ENCODE peak calls at places on chromosomes 12 and 14, in ten cellular contexts. P, K, T, Y, W, R, V, D, M and I are unnamed samples.

GRCh38 chr12:25423355-25423754 is 129.7 kb downstream of the LMNTD1 start:
- DNase-seq in P (no peak), K (no peak), T (no peak), Y (no peak), W (no peak), R (no peak), V (peak), D (no peak), M (no peak), I (no peak)

GRCh38 chr12:6626654-6627283 is 9.0 kb downstream of the LPAR5 start:
- DNase-seq in P (no peak), K (no peak), T (no peak), Y (no peak), W (no peak), R (no peak), V (no peak), D (peak), M (no peak), I (peak)

GRCh38 chr14:28142400-28143015 is 624.1 kb upstream of the FOXG1 start:
- DNase-seq in P (no peak), K (no peak), T (no peak), Y (no peak), W (no peak), R (no peak), V (no peak), D (no peak), M (no peak), I (no peak)

GRCh38 chr12:106138646-106139421 is at the start of gene NUAK1:
- DNase-seq in P (no peak), K (peak), T (no peak), Y (peak), W (peak), R (no peak), V (peak), D (peak), M (no peak), I (no peak)

GRCh38 chr12:74145328-74145727 is 392.3 kb upstream of the ATXN7L3B start:
- DNase-seq in P (no peak), K (no peak), T (no peak), Y (no peak), W (no peak), R (no peak), V (no peak), D (no peak), M (no peak), I (no peak)

GRCh38 chr12:120367252-120367923 is 1.6 kb downstream of the MSI1 start:
- DNase-seq in P (no peak), K (no peak), T (no peak), Y (no peak), W (no peak), R (no peak), V (no peak), D (no peak), M (no peak), I (no peak)

GRCh38 chr12:102061096-102061555 is 665 bp downstream of the WASHC3 start:
- DNase-seq in P (no peak), K (no peak), T (no peak), Y (peak), W (no peak), R (no peak), V (no peak), D (peak), M (peak), I (peak)

GRCh38 chr12:1697253-1697652 is 6.4 kb downstream of the ADIPOR2 start:
- DNase-seq in P (no peak), K (no peak), T (no peak), Y (no peak), W (no peak), R (no peak), V (no peak), D (no peak), M (no peak), I (no peak)

GRCh38 chr12:132393991-132394949 is 64.9 kb upstream of the GALNT9 start:
- DNase-seq in P (no peak), K (no peak), T (no peak), Y (no peak), W (peak), R (no peak), V (no peak), D (no peak), M (no peak), I (no peak)

GRCh38 chr12:100348657-100349454 is 8.0 kb upstream of the SLC17A8 start:
- DNase-seq in P (no peak), K (no peak), T (no peak), Y (peak), W (no peak), R (no peak), V (no peak), D (peak), M (no peak), I (peak)

GRCh38 chr12:16669756-16670155 is 63.8 kb upstream of the LMO3 start:
- DNase-seq in P (no peak), K (no peak), T (no peak), Y (no peak), W (no peak), R (no peak), V (no peak), D (no peak), M (no peak), I (no peak)

GRCh38 chr12:8549381-8549780 is 8.7 kb upstream of the CLEC4E start:
- DNase-seq in P (no peak), K (no peak), T (no peak), Y (no peak), W (no peak), R (no peak), V (no peak), D (no peak), M (no peak), I (no peak)

GRCh38 chr14:78245238-78245637 is 75.1 kb downstream of the NRXN3 start:
- DNase-seq in P (no peak), K (no peak), T (no peak), Y (no peak), W (no peak), R (no peak), V (no peak), D (no peak), M (no peak), I (no peak)

GRCh38 chr14:67487937-67488893 is at the start of gene TMEM229B:
- DNase-seq in P (peak), K (no peak), T (no peak), Y (no peak), W (no peak), R (peak), V (peak), D (peak), M (peak), I (peak)

GRCh38 chr12:106309671-106310313 is 7.3 kb downstream of the TCP11L2 start:
- DNase-seq in P (no peak), K (peak), T (no peak), Y (peak), W (no peak), R (no peak), V (no peak), D (no peak), M (no peak), I (no peak)

GRCh38 chr14:66444271-66444987 is 41.7 kb upstream of the CCDC196 start:
- DNase-seq in P (no peak), K (no peak), T (no peak), Y (peak), W (no peak), R (no peak), V (peak), D (no peak), M (no peak), I (no peak)

GRCh38 chr12:2544213-2544612 is 250.6 kb upstream of the FKBP4 start:
- DNase-seq in P (no peak), K (no peak), T (no peak), Y (no peak), W (no peak), R (no peak), V (no peak), D (no peak), M (no peak), I (no peak)

GRCh38 chr12:78473136-78473535 is 391.4 kb upstream of the SYT1 start:
- DNase-seq in P (no peak), K (peak), T (no peak), Y (peak), W (no peak), R (no peak), V (no peak), D (no peak), M (no peak), I (no peak)

GRCh38 chr14:105935384-105935783 is 409.0 kb downstream of the TMEM121 start:
- DNase-seq in P (no peak), K (no peak), T (no peak), Y (no peak), W (no peak), R (no peak), V (no peak), D (no peak), M (no peak), I (no peak)

GRCh38 chr12:94832780-94833760 is 170.4 kb downstream of the NDUFA12 start:
- DNase-seq in P (no peak), K (no peak), T (no peak), Y (peak), W (no peak), R (no peak), V (peak), D (no peak), M (no peak), I (no peak)

GRCh38 chr14:72891666-72892102 is 2.2 kb downstream of the DPF3 start:
- DNase-seq in P (no peak), K (no peak), T (no peak), Y (no peak), W (no peak), R (no peak), V (no peak), D (no peak), M (no peak), I (no peak)

GRCh38 chr12:122659579-122659978 is 43.6 kb downstream of the HCAR2 start:
- DNase-seq in P (no peak), K (no peak), T (no peak), Y (no peak), W (no peak), R (no peak), V (peak), D (no peak), M (no peak), I (no peak)

GRCh38 chr12:116735951-116736599 is 1.8 kb downstream of the SPRING1 start:
- DNase-seq in P (no peak), K (no peak), T (no peak), Y (no peak), W (no peak), R (no peak), V (peak), D (no peak), M (no peak), I (no peak)

GRCh38 chr12:57173089-57173488 is 25.7 kb upstream of the LRP1-AS start:
- DNase-seq in P (no peak), K (no peak), T (no peak), Y (no peak), W (no peak), R (peak), V (no peak), D (peak), M (no peak), I (peak)

GRCh38 chr14:95365401-95365800 is 45.7 kb upstream of the CLMN start:
- DNase-seq in P (no peak), K (no peak), T (no peak), Y (no peak), W (no peak), R (no peak), V (no peak), D (no peak), M (no peak), I (no peak)

GRCh38 chr12:68222336-68222735 is 3.3 kb downstream of the IL26 start:
- DNase-seq in P (no peak), K (no peak), T (no peak), Y (peak), W (no peak), R (no peak), V (peak), D (no peak), M (no peak), I (no peak)

GRCh38 chr12:124036117-124037109 is 63.4 kb downstream of the ZNF664 start:
- DNase-seq in P (peak), K (peak), T (no peak), Y (peak), W (no peak), R (peak), V (peak), D (peak), M (no peak), I (peak)

GRCh38 chr12:52261211-52261484 is 13.3 kb upstream of the KRT86 start:
- DNase-seq in P (no peak), K (no peak), T (no peak), Y (no peak), W (no peak), R (no peak), V (no peak), D (no peak), M (no peak), I (no peak)

GRCh38 chr12:54624316-54625279 is 10.1 kb downstream of the LACRT start:
- DNase-seq in P (no peak), K (no peak), T (no peak), Y (no peak), W (no peak), R (no peak), V (no peak), D (no peak), M (no peak), I (no peak)

GRCh38 chr12:76669981-76670380 is 93.9 kb upstream of the ZDHHC17 start:
- DNase-seq in P (no peak), K (no peak), T (no peak), Y (no peak), W (no peak), R (no peak), V (no peak), D (no peak), M (no peak), I (no peak)

GRCh38 chr12:104420868-104421267 is 35.9 kb upstream of the CHST11 start:
- DNase-seq in P (no peak), K (no peak), T (no peak), Y (no peak), W (no peak), R (no peak), V (no peak), D (no peak), M (no peak), I (no peak)

GRCh38 chr14:24863933-24864708 is 185.8 kb downstream of the STXBP6 start:
- DNase-seq in P (no peak), K (no peak), T (no peak), Y (no peak), W (no peak), R (no peak), V (no peak), D (no peak), M (no peak), I (no peak)

GRCh38 chr12:58530421-58531067 is 389.8 kb downstream of the LRIG3 start:
- DNase-seq in P (no peak), K (peak), T (peak), Y (peak), W (no peak), R (no peak), V (no peak), D (no peak), M (no peak), I (no peak)

GRCh38 chr14:64891839-64892375 is 12.2 kb upstream of the SPTB start:
- DNase-seq in P (no peak), K (peak), T (peak), Y (peak), W (no peak), R (no peak), V (peak), D (peak), M (peak), I (peak)

GRCh38 chr12:3038166-3038565 is 39.0 kb upstream of the TSPAN9 start:
- DNase-seq in P (no peak), K (no peak), T (no peak), Y (no peak), W (peak), R (no peak), V (no peak), D (no peak), M (no peak), I (no peak)

GRCh38 chr12:97573901-97574300 is 111.3 kb downstream of the RMST start:
- DNase-seq in P (no peak), K (no peak), T (no peak), Y (no peak), W (no peak), R (no peak), V (no peak), D (no peak), M (no peak), I (no peak)

GRCh38 chr12:6962285-6963015 is 8.0 kb downstream of the PHB2 start:
- DNase-seq in P (no peak), K (no peak), T (no peak), Y (no peak), W (peak), R (no peak), V (peak), D (no peak), M (no peak), I (peak)

GRCh38 chr12:106126441-106127288 is 12.1 kb downstream of the NUAK1 start:
- DNase-seq in P (no peak), K (no peak), T (no peak), Y (peak), W (no peak), R (no peak), V (no peak), D (no peak), M (no peak), I (no peak)

GRCh38 chr12:68225576-68226476 is at the start of gene IL26:
- DNase-seq in P (no peak), K (no peak), T (no peak), Y (no peak), W (no peak), R (no peak), V (no peak), D (no peak), M (no peak), I (no peak)